ENCODE peak calls at places on chromosomes 12 and 14, in eight cellular contexts. K, I, D, R, X, T, N and S are unnamed samples.

GRCh38 chr12:116376354-116377193 is 99.1 kb upstream of the MED13L start:
- DNase-seq in K (peak; percentile 89), I (no peak), D (no peak), R (no peak), X (no peak), T (no peak), N (no peak), S (no peak)

GRCh38 chr12:13369496-13369895 is 173.0 kb downstream of the EMP1 start:
- DNase-seq in K (no peak), I (no peak), D (no peak), R (no peak), X (no peak), T (no peak), N (no peak), S (no peak)

GRCh38 chr12:76042147-76042546 is 10.6 kb upstream of the PHLDA1 start:
- DNase-seq in K (no peak), I (no peak), D (no peak), R (no peak), X (no peak), T (no peak), N (no peak), S (no peak)

GRCh38 chr14:98237939-98238338 is 1034.1 kb downstream of the BCL11B start:
- DNase-seq in K (no peak), I (no peak), D (no peak), R (no peak), X (no peak), T (no peak), N (no peak), S (no peak)

GRCh38 chr12:32302218-32302826 is 97.0 kb upstream of the FGD4 start:
- DNase-seq in K (peak; percentile 37), I (peak; percentile 28), D (no peak), R (no peak), X (peak; percentile 32), T (no peak), N (no peak), S (no peak)

GRCh38 chr12:53047221-53048032 is 2.4 kb upstream of the TNS2 start:
- DNase-seq in K (peak; percentile 88), I (peak; percentile 84), D (no peak), R (no peak), X (no peak), T (peak; percentile 91), N (peak; percentile 88), S (peak; percentile 89)

GRCh38 chr12:113292547-113292946 is 42.4 kb downstream of the SLC8B1 start:
- DNase-seq in K (no peak), I (no peak), D (no peak), R (no peak), X (no peak), T (no peak), N (no peak), S (no peak)

GRCh38 chr12:6180300-6181051 is 19.7 kb upstream of the CD9 start:
- DNase-seq in K (peak; percentile 88), I (no peak), D (no peak), R (no peak), X (no peak), T (no peak), N (peak; percentile 72), S (peak; percentile 79)

GRCh38 chr12:108365324-108365723 is 26.2 kb upstream of the CMKLR1 start:
- DNase-seq in K (no peak), I (no peak), D (no peak), R (no peak), X (no peak), T (no peak), N (no peak), S (no peak)

GRCh38 chr14:59245809-59246295 is 57.4 kb downstream of the DAAM1 start:
- DNase-seq in K (no peak), I (no peak), D (no peak), R (no peak), X (no peak), T (no peak), N (no peak), S (no peak)

GRCh38 chr12:128906485-128907137 is 53.3 kb downstream of the GLT1D1 start:
- DNase-seq in K (no peak), I (no peak), D (no peak), R (no peak), X (no peak), T (no peak), N (no peak), S (no peak)

GRCh38 chr14:54786191-54786755 is 116.4 kb downstream of the GCH1 start:
- DNase-seq in K (no peak), I (no peak), D (no peak), R (no peak), X (no peak), T (no peak), N (no peak), S (no peak)

GRCh38 chr12:130444986-130445385 is 107.3 kb downstream of the PIWIL1 start:
- DNase-seq in K (no peak), I (no peak), D (no peak), R (no peak), X (no peak), T (no peak), N (no peak), S (no peak)

GRCh38 chr14:31692376-31692781 is 131.2 kb downstream of the NUBPL start:
- DNase-seq in K (peak; percentile 4), I (no peak), D (no peak), R (peak; percentile 12), X (peak; percentile 59), T (no peak), N (no peak), S (no peak)

GRCh38 chr12:92769124-92769901 is 66.5 kb downstream of the PLEKHG7 start:
- DNase-seq in K (no peak), I (no peak), D (no peak), R (no peak), X (no peak), T (no peak), N (no peak), S (no peak)

GRCh38 chr12:69500631-69501030 is 30.4 kb downstream of the FRS2 start:
- DNase-seq in K (peak; percentile 58), I (no peak), D (no peak), R (no peak), X (no peak), T (no peak), N (no peak), S (no peak)

GRCh38 chr12:54029529-54030441 is 1.5 kb downstream of the HOXC6 start:
- DNase-seq in K (no peak), I (no peak), D (no peak), R (no peak), X (no peak), T (no peak), N (no peak), S (no peak)

GRCh38 chr14:102344485-102344884 is 18.2 kb downstream of the CINP start:
- DNase-seq in K (no peak), I (no peak), D (no peak), R (no peak), X (no peak), T (no peak), N (no peak), S (peak; percentile 25)

GRCh38 chr12:68158427-68158826 is 1.1 kb downstream of the IFNG start:
- DNase-seq in K (peak; percentile 12), I (peak; percentile 6), D (no peak), R (no peak), X (peak; percentile 5), T (no peak), N (no peak), S (no peak)

GRCh38 chr12:91892081-91892855 is 253.4 kb downstream of the BTG1 start:
- DNase-seq in K (no peak), I (no peak), D (no peak), R (no peak), X (no peak), T (no peak), N (no peak), S (no peak)

GRCh38 chr14:88504602-88505001 is 50.2 kb downstream of the PTPN21 start:
- DNase-seq in K (no peak), I (no peak), D (no peak), R (no peak), X (no peak), T (no peak), N (no peak), S (no peak)

GRCh38 chr14:60275932-60276331 is 26.9 kb downstream of the PPM1A start:
- DNase-seq in K (peak; percentile 6), I (no peak), D (no peak), R (no peak), X (no peak), T (no peak), N (no peak), S (no peak)

GRCh38 chr14:65847065-65847847 is 434.7 kb downstream of the FUT8 start:
- DNase-seq in K (no peak), I (no peak), D (no peak), R (no peak), X (no peak), T (peak; percentile 85), N (no peak), S (no peak)

GRCh38 chr12:8702159-8702558 is 4.4 kb downstream of the RIMKLB start:
- DNase-seq in K (no peak), I (no peak), D (no peak), R (no peak), X (no peak), T (no peak), N (no peak), S (no peak)

GRCh38 chr14:73610692-73611091 is 1.6 kb upstream of the ACOT6 start:
- DNase-seq in K (peak; percentile 64), I (no peak), D (no peak), R (no peak), X (no peak), T (no peak), N (no peak), S (no peak)

GRCh38 chr12:109517619-109518018 is 40.2 kb downstream of the UBE3B start:
- DNase-seq in K (no peak), I (no peak), D (no peak), R (no peak), X (no peak), T (no peak), N (no peak), S (no peak)

GRCh38 chr12:57822392-57823130 is 4.0 kb upstream of the AVIL start:
- DNase-seq in K (no peak), I (no peak), D (no peak), R (no peak), X (no peak), T (peak; percentile 14), N (no peak), S (no peak)

GRCh38 chr12:49552014-49552413 is 13.2 kb downstream of the KCNH3 start:
- DNase-seq in K (peak; percentile 16), I (no peak), D (no peak), R (no peak), X (peak; percentile 65), T (peak; percentile 50), N (peak; percentile 59), S (no peak)

GRCh38 chr12:22312336-22312735 is 22.2 kb downstream of the ST8SIA1 start:
- DNase-seq in K (no peak), I (no peak), D (peak; percentile 39), R (no peak), X (no peak), T (no peak), N (no peak), S (peak; percentile 64)

GRCh38 chr12:54390668-54391551 is 6.4 kb upstream of the ZNF385A start:
- DNase-seq in K (no peak), I (peak; percentile 71), D (no peak), R (no peak), X (peak; percentile 17), T (peak; percentile 89), N (peak; percentile 46), S (peak; percentile 71)

GRCh38 chr14:100979079-100979478 is 75.6 kb upstream of the RTL1 start:
- DNase-seq in K (no peak), I (no peak), D (no peak), R (no peak), X (no peak), T (no peak), N (no peak), S (no peak)

GRCh38 chr14:99802301-99803105 is 9.3 kb downstream of the EML1 start:
- DNase-seq in K (peak; percentile 33), I (no peak), D (no peak), R (no peak), X (no peak), T (no peak), N (no peak), S (no peak)